ENCODE peak calls at places on chromosome 4, in nine cellular contexts. V is neuronal stem cell, O is upper lobe of right lung, C is GM23338, L is MM.1S, G is stomach, Y is brain microvascular endothelial cell, F is GM06990, M is body of pancreas. K is an unnamed sample.

GRCh38 chr4:76691767-76692689 is 205.9 kb downstream of the SOWAHB start:
- DNase-seq in C (no peak), L (peak; percentile 54), O (no peak), M (no peak), V (no peak), F (no peak), G (no peak), Y (no peak), K (no peak)

GRCh38 chr4:15649914-15650545 is 5.1 kb downstream of the FBXL5 start:
- DNase-seq in C (peak; percentile 89), F (no peak), O (no peak), G (no peak), L (peak; percentile 71), V (peak; percentile 45), Y (peak; percentile 52), M (peak; percentile 51), K (peak; percentile 59)

GRCh38 chr4:185224597-185224996 is 15.2 kb downstream of the SNX25 start:
- DNase-seq in L (no peak), F (no peak), M (no peak), V (no peak), G (no peak), C (no peak), O (no peak), Y (no peak), K (no peak)

GRCh38 chr4:173508386-173509002 is 21.5 kb downstream of the HAND2 start:
- DNase-seq in Y (no peak), L (no peak), F (no peak), M (no peak), V (no peak), O (no peak), G (no peak), C (peak; percentile 50), K (peak; percentile 62)

GRCh38 chr4:4216668-4217067 is 10.1 kb downstream of the OTOP1 start:
- DNase-seq in Y (peak; percentile 67), L (no peak), C (peak; percentile 63), O (no peak), M (no peak), V (no peak), F (no peak), G (no peak), K (no peak)

GRCh38 chr4:179097741-179098140 is 1655.5 kb upstream of the AGA start:
- DNase-seq in O (no peak), C (peak; percentile 76), F (no peak), V (peak; percentile 66), L (peak; percentile 16), G (no peak), Y (no peak), M (no peak), K (no peak)

GRCh38 chr4:150119492-150119891 is 41.2 kb downstream of the DCLK2 start:
- DNase-seq in O (no peak), C (peak; percentile 13), L (no peak), M (no peak), Y (no peak), V (no peak), F (no peak), G (no peak), K (no peak)

GRCh38 chr4:139762715-139763114 is 97.1 kb downstream of the MGST2 start:
- DNase-seq in M (no peak), C (no peak), L (no peak), Y (no peak), V (no peak), G (no peak), F (no peak), O (no peak), K (no peak)

GRCh38 chr4:28001698-28002097 is 1141.1 kb downstream of the STIM2 start:
- DNase-seq in O (no peak), Y (no peak), C (peak; percentile 26), G (no peak), F (no peak), V (no peak), L (no peak), M (no peak), K (no peak)

GRCh38 chr4:152680988-152681731 is 1.4 kb upstream of the TMEM154 start:
- DNase-seq in C (no peak), G (no peak), F (no peak), L (no peak), M (no peak), Y (peak; percentile 82), V (no peak), O (no peak), K (no peak)

GRCh38 chr4:56348582-56348981 is 38.7 kb downstream of the AASDH start:
- DNase-seq in O (no peak), Y (no peak), F (no peak), L (no peak), C (peak; percentile 59), G (no peak), M (no peak), V (no peak), K (peak; percentile 8)

GRCh38 chr4:91448668-91449330 is 855.0 kb upstream of the GRID2 start:
- DNase-seq in L (no peak), O (no peak), G (no peak), M (no peak), V (no peak), F (no peak), C (peak; percentile 3), Y (no peak), K (no peak)

GRCh38 chr4:176077561-176077960 is 11.9 kb downstream of the WDR17 start:
- DNase-seq in L (no peak), O (no peak), C (no peak), Y (no peak), G (no peak), M (no peak), V (no peak), F (no peak), K (no peak)

GRCh38 chr4:1167244-1167949 is 5.0 kb downstream of the SPON2 start:
- DNase-seq in O (peak; percentile 92), L (peak; percentile 97), G (peak; percentile 83), M (peak; percentile 78), F (peak; percentile 82), Y (peak; percentile 82), C (peak; percentile 98), V (peak; percentile 77), K (peak; percentile 92)

DNA sequence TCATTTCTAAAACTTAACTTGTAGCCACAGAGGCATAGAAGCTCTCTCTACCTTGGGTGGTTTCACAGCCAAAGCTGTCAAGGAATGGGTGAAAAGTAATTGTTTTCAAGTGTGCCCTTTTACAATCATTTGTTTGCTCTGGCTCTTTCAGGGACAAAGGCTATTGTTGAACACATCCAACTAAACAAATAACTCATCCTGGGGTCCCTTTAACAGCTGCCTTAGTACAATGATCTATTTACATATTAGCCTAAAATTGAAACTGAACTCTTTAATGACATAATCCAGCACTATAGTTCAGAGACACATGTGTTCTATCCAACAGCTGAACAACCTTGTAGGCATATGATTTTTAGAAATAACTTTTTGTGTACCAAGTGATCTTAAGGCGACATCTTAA is 3.7 kb downstream of the HHIP start:
- DNase-seq in F (no peak), M (no peak), L (no peak), Y (no peak), C (peak; percentile 49), G (no peak), V (no peak), O (no peak), K (no peak)
- H3K27me3 ChIP-seq in F (peaks cover 2% of the 10 kb centered on the region), M (no peaks in the 10 kb centered on the region), L (no peaks in the 10 kb centered on the region), Y (no peaks in the 10 kb centered on the region), C (peaks cover 48% of the 10 kb centered on the region), G (peaks cover 3% of the 10 kb centered on the region), V (peaks cover 24% of the 10 kb centered on the region), O (peaks cover 33% of the 10 kb centered on the region), K (peaks cover 38% of the 10 kb centered on the region)

GRCh38 chr4:7780751-7781348 is 158.8 kb downstream of the AFAP1 start:
- DNase-seq in L (no peak), Y (no peak), M (no peak), O (no peak), C (no peak), G (no peak), V (no peak), F (no peak), K (no peak)

GRCh38 chr4:7777871-7778523 is 161.7 kb downstream of the AFAP1 start:
- DNase-seq in O (peak; percentile 28), V (no peak), G (no peak), C (no peak), M (no peak), L (no peak), F (no peak), Y (peak; percentile 47), K (no peak)

GRCh38 chr4:7781361-7781760 is 158.3 kb downstream of the AFAP1 start:
- DNase-seq in L (no peak), C (no peak), Y (peak; percentile 86), G (no peak), V (no peak), F (no peak), O (peak; percentile 39), M (no peak), K (no peak)

GRCh38 chr4:7778524-7779193 is 161.0 kb downstream of the AFAP1 start:
- DNase-seq in F (no peak), C (no peak), Y (no peak), V (no peak), O (peak; percentile 11), G (no peak), M (no peak), L (no peak), K (no peak)

GRCh38 chr4:7779194-7779768 is 160.4 kb downstream of the AFAP1 start:
- DNase-seq in F (no peak), L (no peak), Y (peak; percentile 28), G (no peak), C (no peak), O (peak; percentile 28), M (peak; percentile 26), V (no peak), K (no peak)
- H3K4me3 ChIP-seq in F (no peak overlapping the region), L (peak overlapping the region; percentile 35), Y (peak overlapping the region; percentile 24), G (peak overlapping the region; percentile 17), C (no peak overlapping the region), O (peak overlapping the region; percentile 37), M (no peak overlapping the region), V (no peak overlapping the region), K (no peak overlapping the region)

GRCh38 chr4:6447561-6448290 is 24.7 kb downstream of the PPP2R2C start:
- DNase-seq in F (no peak), C (no peak), O (peak; percentile 48), G (no peak), Y (no peak), L (no peak), M (no peak), V (no peak), K (no peak)
- H3K27me3 ChIP-seq in F (peaks cover 5% of the 10 kb centered on the region), C (no peaks in the 10 kb centered on the region), O (no peaks in the 10 kb centered on the region), G (no peaks in the 10 kb centered on the region), Y (peaks cover 9% of the 10 kb centered on the region), L (peaks cover 97% of the 10 kb centered on the region), M (no peaks in the 10 kb centered on the region), V (no peaks in the 10 kb centered on the region), K (no peaks in the 10 kb centered on the region)

GRCh38 chr4:113974467-113974866 is 5.0 kb downstream of the ARSJ start:
- DNase-seq in F (no peak), L (no peak), Y (no peak), O (no peak), G (no peak), M (no peak), V (no peak), C (no peak), K (no peak)
- H3K4me3 ChIP-seq in F (no peak overlapping the region), L (no peak overlapping the region), Y (no peak overlapping the region), O (no peak overlapping the region), G (no peak overlapping the region), M (no peak overlapping the region), V (no peak overlapping the region), C (no peak overlapping the region), K (no peak overlapping the region)

DNA sequence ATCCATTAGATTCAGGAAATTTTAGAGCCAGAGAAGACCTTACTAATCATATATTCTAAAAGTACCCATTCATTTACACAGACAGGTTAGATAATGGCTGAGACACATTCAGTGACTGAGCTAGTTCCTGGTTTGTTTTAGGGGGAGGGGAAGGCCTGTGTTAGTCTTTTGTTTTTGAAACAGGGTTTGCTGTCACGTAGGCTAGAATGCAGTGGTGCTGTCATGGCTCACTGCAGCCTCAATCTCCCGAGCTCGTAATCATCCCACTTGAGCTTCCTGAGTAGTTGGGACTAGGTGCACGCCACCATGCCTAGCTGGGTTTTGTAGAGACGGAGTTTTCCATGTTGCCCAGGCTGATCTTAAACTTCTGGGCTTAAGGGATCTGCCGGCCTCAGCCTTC is 10.1 kb downstream of the RBPJ start:
- DNase-seq in O (no peak), C (peak; percentile 71), G (no peak), V (no peak), M (no peak), F (no peak), L (no peak), Y (no peak), K (no peak)
- H3K27me3 ChIP-seq in O (no peaks in the 10 kb centered on the region), C (no peaks in the 10 kb centered on the region), G (no peaks in the 10 kb centered on the region), V (no peaks in the 10 kb centered on the region), M (no peaks in the 10 kb centered on the region), F (no peaks in the 10 kb centered on the region), L (no peaks in the 10 kb centered on the region), Y (no peaks in the 10 kb centered on the region), K (no peaks in the 10 kb centered on the region)

K was measured in H7.